ENCODE peak calls at places on chromosome 11, in eight cellular contexts. R is A549, X is H1, H is HCT116, G is HepG2, I is K562, A is GM12878, O is SK-N-SH. Y is an unnamed sample.
A peak's percentile ranks its signal among the peaks of the same experiment; 100 is the strongest.

GRCh38 chr11:75066061-75066460 is 30.6 kb downstream of the OR2AT4 start:
- DNase-seq in R (no peak), X (no peak), H (no peak), G (no peak), I (no peak), A (no peak), O (no peak), Y (peak; percentile 38)

GRCh38 chr11:110249066-110249465 is 47.3 kb downstream of the RDX start:
- DNase-seq in R (no peak), X (no peak), H (no peak), G (no peak), I (no peak), A (no peak), O (no peak), Y (no peak)

GRCh38 chr11:94897330-94897768 is 76.0 kb downstream of the CWC15 start:
- DNase-seq in R (peak; percentile 10), X (peak; percentile 73), H (peak; percentile 47), G (peak; percentile 11), I (peak; percentile 59), A (no peak), O (peak; percentile 63), Y (peak; percentile 45)

GRCh38 chr11:46903846-46904245 is 14.5 kb downstream of the LRP4 start:
- DNase-seq in R (no peak), X (no peak), H (no peak), G (no peak), I (no peak), A (no peak), O (no peak), Y (no peak)

GRCh38 chr11:837990-838307 is 4.4 kb downstream of the POLR2L start:
- DNase-seq in R (no peak), X (no peak), H (no peak), G (no peak), I (no peak), A (no peak), O (no peak), Y (no peak)

GRCh38 chr11:66636411-66636810 is 2.1 kb upstream of the RBM4 start:
- DNase-seq in R (no peak), X (no peak), H (no peak), G (no peak), I (no peak), A (no peak), O (no peak), Y (no peak)

GRCh38 chr11:7605544-7605943 is 67.8 kb downstream of the CYB5R2 start:
- DNase-seq in R (peak; percentile 79), X (no peak), H (peak; percentile 47), G (peak; percentile 74), I (no peak), A (no peak), O (no peak), Y (peak; percentile 62)

GRCh38 chr11:69044111-69045013 is 4.4 kb upstream of the TPCN2 start:
- DNase-seq in R (peak; percentile 80), X (peak; percentile 82), H (peak; percentile 68), G (peak; percentile 68), I (no peak), A (no peak), O (peak; percentile 77), Y (peak; percentile 72)

GRCh38 chr11:131616456-131616855 is 246.0 kb downstream of the NTM start:
- DNase-seq in R (no peak), X (no peak), H (no peak), G (no peak), I (no peak), A (no peak), O (no peak), Y (no peak)

GRCh38 chr11:93921695-93922468 is 71.5 kb upstream of the VSTM5 start:
- DNase-seq in R (peak; percentile 30), X (peak; percentile 71), H (peak; percentile 60), G (peak; percentile 56), I (peak; percentile 53), A (peak; percentile 4), O (peak; percentile 58), Y (peak; percentile 72)

GRCh38 chr11:8382436-8383053 is 118.9 kb upstream of the LMO1 start:
- DNase-seq in R (no peak), X (no peak), H (no peak), G (no peak), I (no peak), A (no peak), O (no peak), Y (peak; percentile 33)

GRCh38 chr11:70826541-70826943 is 425.8 kb downstream of the SHANK2 start:
- DNase-seq in R (no peak), X (peak; percentile 69), H (no peak), G (no peak), I (no peak), A (no peak), O (peak; percentile 83), Y (no peak)

GRCh38 chr11:124886476-124886875 is 11.2 kb downstream of the ROBO4 start:
- DNase-seq in R (no peak), X (peak; percentile 41), H (no peak), G (no peak), I (no peak), A (no peak), O (peak; percentile 9), Y (no peak)

GRCh38 chr11:96168623-96169022 is 174.4 kb downstream of the MAML2 start:
- DNase-seq in R (peak; percentile 44), X (no peak), H (no peak), G (no peak), I (no peak), A (no peak), O (no peak), Y (peak; percentile 93)

GRCh38 chr11:17606206-17607082 is 59.4 kb downstream of the OTOG start:
- DNase-seq in R (no peak), X (no peak), H (no peak), G (no peak), I (no peak), A (no peak), O (no peak), Y (no peak)

GRCh38 chr11:46901156-46901555 is 17.2 kb downstream of the LRP4 start:
- DNase-seq in R (no peak), X (no peak), H (no peak), G (no peak), I (no peak), A (no peak), O (no peak), Y (no peak)

GRCh38 chr11:126115820-126116319 is 53.2 kb upstream of the CDON start:
- DNase-seq in R (peak; percentile 81), X (no peak), H (peak; percentile 7), G (peak; percentile 93), I (peak; percentile 24), A (no peak), O (peak; percentile 62), Y (peak; percentile 95)

GRCh38 chr11:125069796-125070195 is 6.7 kb downstream of the SLC37A2 start:
- DNase-seq in R (no peak), X (no peak), H (no peak), G (no peak), I (no peak), A (no peak), O (no peak), Y (peak; percentile 18)

GRCh38 chr11:123702137-123702536 is 39.3 kb downstream of the ZNF202 start:
- DNase-seq in R (no peak), X (no peak), H (no peak), G (no peak), I (no peak), A (peak; percentile 9), O (no peak), Y (no peak)

GRCh38 chr11:98572941-98573340 is 447.8 kb upstream of the CNTN5 start:
- DNase-seq in R (no peak), X (no peak), H (no peak), G (no peak), I (no peak), A (no peak), O (no peak), Y (no peak)

GRCh38 chr11:79705648-79706047 is 264.8 kb upstream of the TENM4 start:
- DNase-seq in R (no peak), X (no peak), H (no peak), G (no peak), I (no peak), A (no peak), O (no peak), Y (no peak)

GRCh38 chr11:79708319-79708928 is 267.6 kb upstream of the TENM4 start:
- DNase-seq in R (peak; percentile 3), X (peak; percentile 51), H (no peak), G (peak; percentile 53), I (no peak), A (peak; percentile 1), O (peak; percentile 29), Y (peak; percentile 50)
- TF ChIP-seq RAD21 in R (peak; percentile 61), X (peak; percentile 95), H (no peak), G (peak; percentile 66), I (peak; percentile 41), A (peak; percentile 86), O (peak; percentile 76), Y (peak; percentile 92)

GRCh38 chr11:118198370-118198769 is 21.9 kb upstream of the SCN2B start:
- DNase-seq in R (peak; percentile 58), X (peak; percentile 85), H (peak; percentile 48), G (peak; percentile 68), I (peak; percentile 79), A (no peak), O (peak; percentile 77), Y (peak; percentile 44)
- TF ChIP-seq RAD21 in R (peak; percentile 83), X (peak; percentile 93), H (peak; percentile 99), G (peak; percentile 90), I (peak; percentile 95), A (peak; percentile 97), O (peak; percentile 83), Y (peak; percentile 73)

GRCh38 chr11:11458523-11458922 is 105.5 kb upstream of the CSNK2A3 start:
- DNase-seq in R (no peak), X (no peak), H (no peak), G (no peak), I (no peak), A (no peak), O (no peak), Y (no peak)

GRCh38 chr11:11464555-11464954 is 111.5 kb upstream of the CSNK2A3 start:
- DNase-seq in R (no peak), X (no peak), H (no peak), G (no peak), I (no peak), A (no peak), O (no peak), Y (peak; percentile 34)

GRCh38 chr11:11459578-11459977 is 106.5 kb upstream of the CSNK2A3 start:
- DNase-seq in R (no peak), X (no peak), H (no peak), G (no peak), I (no peak), A (no peak), O (no peak), Y (no peak)

GRCh38 chr11:11463397-11463796 is 110.3 kb upstream of the CSNK2A3 start:
- DNase-seq in R (no peak), X (no peak), H (no peak), G (no peak), I (no peak), A (no peak), O (peak; percentile 76), Y (no peak)

DNA sequence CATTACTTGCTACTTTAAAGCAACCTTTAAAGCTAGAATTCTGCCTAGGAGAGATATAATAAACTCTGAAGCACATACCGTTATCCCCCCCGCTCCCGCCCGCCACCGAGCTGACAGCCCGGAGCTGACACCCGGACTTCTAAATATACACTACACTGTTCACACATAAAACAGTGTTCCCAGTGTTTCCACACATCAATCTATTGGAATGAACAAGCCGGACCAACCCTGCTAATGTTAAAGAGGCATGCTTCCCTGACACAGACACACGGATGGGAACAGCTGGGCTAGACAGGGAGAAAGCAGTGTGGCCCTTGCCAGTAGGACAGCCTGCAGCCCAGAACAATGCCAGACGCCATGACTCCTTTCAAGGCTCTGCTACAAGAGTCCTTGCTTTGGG is 108.4 kb upstream of the CSNK2A3 start:
- DNase-seq in R (no peak), X (no peak), H (no peak), G (no peak), I (no peak), A (no peak), O (no peak), Y (no peak)
- TF ChIP-seq RAD21 in R (no peak), X (no peak), H (no peak), G (no peak), I (no peak), A (no peak), O (no peak), Y (no peak)

GRCh38 chr11:32071811-32072210 is 19.1 kb upstream of the RCN1 start:
- DNase-seq in R (peak; percentile 40), X (no peak), H (no peak), G (peak; percentile 11), I (no peak), A (no peak), O (peak; percentile 23), Y (peak; percentile 68)
- TF ChIP-seq RAD21 in R (peak; percentile 18), X (peak; percentile 35), H (peak; percentile 50), G (no peak), I (no peak), A (no peak), O (peak; percentile 19), Y (peak; percentile 26)